ENCODE peak calls at places on chromosomes 7 and 10, in eight cellular contexts. A is mesothelial cell of epicardium; B is stimulated activated naive B cell treated with anti-CD40 and anti-IgM and Interleukin-4, amounts not matched to agents 10 μg/mL and 1 μg/mL and 100 μg/mL, for 72 hours; U is thyroid gland; W is activated naive CD4-positive, alpha-beta T cell treated with anti-CD3 and anti-CD28 coated beads, Interleukin-2, amount 50 U/mL, for 16 hours; J is iris pigment epithelial cell; Z is T-helper 2 cell; C is hypothalamus. X is an unnamed sample.

GRCh38 chr7:54783952-54784351 is 24.9 kb upstream of the SEC61G start:
- DNase-seq in A (no peak), B (no peak), U (no peak), W (no peak), J (no peak), Z (no peak), C (no peak), X (no peak)

GRCh38 chr7:86485842-86486241 is 157.9 kb upstream of the GRM3 start:
- DNase-seq in A (no peak), B (no peak), U (no peak), W (no peak), J (no peak), Z (no peak), C (no peak), X (no peak)

GRCh38 chr7:1257221-1257620 is 24.5 kb downstream of the UNCX start:
- DNase-seq in A (no peak), B (no peak), U (no peak), W (peak), J (no peak), Z (no peak), C (no peak), X (no peak)

GRCh38 chr10:86962136-86962980 is 4.0 kb downstream of the SNCG start:
- DNase-seq in A (no peak), B (no peak), U (no peak), W (no peak), J (no peak), Z (no peak), C (no peak), X (no peak)

GRCh38 chr7:33334349-33334748 is 205.0 kb downstream of the BBS9 start:
- DNase-seq in A (no peak), B (no peak), U (no peak), W (no peak), J (peak), Z (no peak), C (no peak), X (no peak)

GRCh38 chr7:86818903-86819302 is 175.2 kb downstream of the GRM3 start:
- DNase-seq in A (no peak), B (no peak), U (no peak), W (no peak), J (no peak), Z (no peak), C (no peak), X (no peak)

GRCh38 chr10:97320480-97321031 is 1.5 kb downstream of the FRAT1 start:
- DNase-seq in A (no peak), B (no peak), U (peak), W (peak), J (no peak), Z (peak), C (no peak), X (no peak)

GRCh38 chr10:66192162-66192834 is 733.5 kb upstream of the LRRTM3 start:
- DNase-seq in A (no peak), B (no peak), U (no peak), W (no peak), J (no peak), Z (no peak), C (no peak), X (no peak)

GRCh38 chr10:97542169-97543024 is 30.2 kb upstream of the ANKRD2 start:
- DNase-seq in A (no peak), B (peak), U (peak), W (peak), J (peak), Z (no peak), C (no peak), X (no peak)

GRCh38 chr10:27285093-27285492 is 44.5 kb upstream of the ACBD5 start:
- DNase-seq in A (no peak), B (no peak), U (peak), W (peak), J (peak), Z (no peak), C (no peak), X (no peak)

GRCh38 chr7:151599401-151600227 is 79.9 kb upstream of the RHEB start:
- DNase-seq in A (no peak), B (no peak), U (no peak), W (no peak), J (peak), Z (no peak), C (no peak), X (no peak)

GRCh38 chr7:904847-905246 is 28.5 kb downstream of the GET4 start:
- DNase-seq in A (no peak), B (no peak), U (no peak), W (no peak), J (peak), Z (no peak), C (no peak), X (no peak)

GRCh38 chr10:5958680-5959079 is 18.7 kb downstream of the IL15RA start:
- DNase-seq in A (no peak), B (no peak), U (no peak), W (no peak), J (peak), Z (no peak), C (no peak), X (no peak)

GRCh38 chr7:44673771-44674170 is 67.3 kb downstream of the OGDH start:
- DNase-seq in A (no peak), B (no peak), U (peak), W (no peak), J (no peak), Z (no peak), C (no peak), X (no peak)

GRCh38 chr10:63866075-63866746 is 345.0 kb downstream of the REEP3 start:
- DNase-seq in A (peak), B (peak), U (peak), W (peak), J (peak), Z (no peak), C (no peak), X (peak)

GRCh38 chr10:77186936-77187335 is 450.7 kb downstream of the KCNMA1 start:
- DNase-seq in A (no peak), B (no peak), U (no peak), W (no peak), J (no peak), Z (no peak), C (no peak), X (no peak)

GRCh38 chr10:6215241-6215640 is 12.5 kb downstream of the PFKFB3 start:
- DNase-seq in A (no peak), B (no peak), U (no peak), W (no peak), J (no peak), Z (no peak), C (no peak), X (no peak)

GRCh38 chr7:133255461-133255860 is 2.6 kb downstream of the EXOC4 start:
- DNase-seq in A (no peak), B (no peak), U (no peak), W (no peak), J (peak), Z (no peak), C (no peak), X (no peak)

GRCh38 chr10:60760711-60761210 is 17.5 kb upstream of the CDK1 start:
- DNase-seq in A (no peak), B (no peak), U (no peak), W (no peak), J (no peak), Z (no peak), C (no peak), X (no peak)

X was measured in D721Med.